ENCODE peak calls at places on chromosomes 12 and 14, in nine cellular contexts. One of them, this sample, is unnamed.

GRCh38 chr14:39847191-39847590 is 415.0 kb upstream of the FBXO33 start:
- DNase-seq in IMR-90: no peak
- DNase-seq in RKO: no peak
- DNase-seq in heart left ventricle: no peak
- DNase-seq in activated T-helper 1 cell treated with anti-CD3 and anti-CD28 coated beads, Interleukin-2, amount 50 U/mL, for 16 hours: no peak
- DNase-seq in HFFc6: no peak
- DNase-seq in stimulated activated CD8-positive, alpha-beta memory T cell treated with anti-CD3 and anti-CD28 coated beads, Interleukin-12 subunit alpha, Interleukin-12 subunit beta, amount 100 ng/mL, for 4 hours: no peak
- DNase-seq in GM04504: no peak
- DNase-seq in transverse colon: no peak
- DNase-seq in this sample: no peak

GRCh38 chr14:91509083-91509877 is 830 bp downstream of the PPP4R3A start:
- DNase-seq in IMR-90: no peak
- DNase-seq in RKO: peak
- DNase-seq in heart left ventricle: peak
- DNase-seq in activated T-helper 1 cell treated with anti-CD3 and anti-CD28 coated beads, Interleukin-2, amount 50 U/mL, for 16 hours: peak
- DNase-seq in HFFc6: no peak
- DNase-seq in stimulated activated CD8-positive, alpha-beta memory T cell treated with anti-CD3 and anti-CD28 coated beads, Interleukin-12 subunit alpha, Interleukin-12 subunit beta, amount 100 ng/mL, for 4 hours: peak
- DNase-seq in GM04504: no peak
- DNase-seq in transverse colon: peak
- DNase-seq in this sample: no peak

GRCh38 chr14:34252227-34252626 is 209.8 kb downstream of the SPTSSA start:
- DNase-seq in IMR-90: no peak
- DNase-seq in RKO: no peak
- DNase-seq in heart left ventricle: no peak
- DNase-seq in activated T-helper 1 cell treated with anti-CD3 and anti-CD28 coated beads, Interleukin-2, amount 50 U/mL, for 16 hours: no peak
- DNase-seq in HFFc6: no peak
- DNase-seq in stimulated activated CD8-positive, alpha-beta memory T cell treated with anti-CD3 and anti-CD28 coated beads, Interleukin-12 subunit alpha, Interleukin-12 subunit beta, amount 100 ng/mL, for 4 hours: no peak
- DNase-seq in GM04504: no peak
- DNase-seq in transverse colon: no peak
- DNase-seq in this sample: no peak

GRCh38 chr12:78406776-78407335 is 457.7 kb upstream of the SYT1 start:
- DNase-seq in IMR-90: peak
- DNase-seq in RKO: no peak
- DNase-seq in heart left ventricle: no peak
- DNase-seq in activated T-helper 1 cell treated with anti-CD3 and anti-CD28 coated beads, Interleukin-2, amount 50 U/mL, for 16 hours: no peak
- DNase-seq in HFFc6: no peak
- DNase-seq in stimulated activated CD8-positive, alpha-beta memory T cell treated with anti-CD3 and anti-CD28 coated beads, Interleukin-12 subunit alpha, Interleukin-12 subunit beta, amount 100 ng/mL, for 4 hours: no peak
- DNase-seq in GM04504: no peak
- DNase-seq in transverse colon: no peak
- DNase-seq in this sample: peak

GRCh38 chr14:71005076-71005475 is 97.8 kb downstream of the PCNX1 start:
- DNase-seq in IMR-90: no peak
- DNase-seq in RKO: no peak
- DNase-seq in heart left ventricle: no peak
- DNase-seq in activated T-helper 1 cell treated with anti-CD3 and anti-CD28 coated beads, Interleukin-2, amount 50 U/mL, for 16 hours: no peak
- DNase-seq in HFFc6: no peak
- DNase-seq in stimulated activated CD8-positive, alpha-beta memory T cell treated with anti-CD3 and anti-CD28 coated beads, Interleukin-12 subunit alpha, Interleukin-12 subunit beta, amount 100 ng/mL, for 4 hours: no peak
- DNase-seq in GM04504: no peak
- DNase-seq in transverse colon: no peak
- DNase-seq in this sample: no peak

GRCh38 chr14:39417014-39417413 is 15.2 kb downstream of the FBXO33 start:
- DNase-seq in IMR-90: no peak
- DNase-seq in RKO: no peak
- DNase-seq in heart left ventricle: peak
- DNase-seq in activated T-helper 1 cell treated with anti-CD3 and anti-CD28 coated beads, Interleukin-2, amount 50 U/mL, for 16 hours: no peak
- DNase-seq in HFFc6: peak
- DNase-seq in stimulated activated CD8-positive, alpha-beta memory T cell treated with anti-CD3 and anti-CD28 coated beads, Interleukin-12 subunit alpha, Interleukin-12 subunit beta, amount 100 ng/mL, for 4 hours: no peak
- DNase-seq in GM04504: no peak
- DNase-seq in transverse colon: no peak
- DNase-seq in this sample: no peak

GRCh38 chr14:99185436-99186068 is 86.4 kb downstream of the BCL11B start:
- DNase-seq in IMR-90: no peak
- DNase-seq in RKO: no peak
- DNase-seq in heart left ventricle: no peak
- DNase-seq in activated T-helper 1 cell treated with anti-CD3 and anti-CD28 coated beads, Interleukin-2, amount 50 U/mL, for 16 hours: no peak
- DNase-seq in HFFc6: no peak
- DNase-seq in stimulated activated CD8-positive, alpha-beta memory T cell treated with anti-CD3 and anti-CD28 coated beads, Interleukin-12 subunit alpha, Interleukin-12 subunit beta, amount 100 ng/mL, for 4 hours: no peak
- DNase-seq in GM04504: no peak
- DNase-seq in transverse colon: no peak
- DNase-seq in this sample: no peak

GRCh38 chr14:89013098-89013504 is 188.7 kb downstream of the TTC8 start:
- DNase-seq in IMR-90: peak
- DNase-seq in RKO: peak
- DNase-seq in heart left ventricle: no peak
- DNase-seq in activated T-helper 1 cell treated with anti-CD3 and anti-CD28 coated beads, Interleukin-2, amount 50 U/mL, for 16 hours: no peak
- DNase-seq in HFFc6: peak
- DNase-seq in stimulated activated CD8-positive, alpha-beta memory T cell treated with anti-CD3 and anti-CD28 coated beads, Interleukin-12 subunit alpha, Interleukin-12 subunit beta, amount 100 ng/mL, for 4 hours: no peak
- DNase-seq in GM04504: no peak
- DNase-seq in transverse colon: peak
- DNase-seq in this sample: peak

GRCh38 chr14:99265571-99265970 is 6.4 kb downstream of the BCL11B start:
- DNase-seq in IMR-90: no peak
- DNase-seq in RKO: no peak
- DNase-seq in heart left ventricle: no peak
- DNase-seq in activated T-helper 1 cell treated with anti-CD3 and anti-CD28 coated beads, Interleukin-2, amount 50 U/mL, for 16 hours: no peak
- DNase-seq in HFFc6: no peak
- DNase-seq in stimulated activated CD8-positive, alpha-beta memory T cell treated with anti-CD3 and anti-CD28 coated beads, Interleukin-12 subunit alpha, Interleukin-12 subunit beta, amount 100 ng/mL, for 4 hours: no peak
- DNase-seq in GM04504: no peak
- DNase-seq in transverse colon: no peak
- DNase-seq in this sample: no peak

GRCh38 chr14:69354383-69355154 is 43.5 kb downstream of the ERH start:
- DNase-seq in IMR-90: peak
- DNase-seq in RKO: no peak
- DNase-seq in heart left ventricle: no peak
- DNase-seq in activated T-helper 1 cell treated with anti-CD3 and anti-CD28 coated beads, Interleukin-2, amount 50 U/mL, for 16 hours: peak
- DNase-seq in HFFc6: no peak
- DNase-seq in stimulated activated CD8-positive, alpha-beta memory T cell treated with anti-CD3 and anti-CD28 coated beads, Interleukin-12 subunit alpha, Interleukin-12 subunit beta, amount 100 ng/mL, for 4 hours: peak
- DNase-seq in GM04504: no peak
- DNase-seq in transverse colon: peak
- DNase-seq in this sample: no peak

GRCh38 chr14:49852351-49853157 is at the start of gene NEMF:
- DNase-seq in IMR-90: peak
- DNase-seq in RKO: peak
- DNase-seq in heart left ventricle: peak
- DNase-seq in activated T-helper 1 cell treated with anti-CD3 and anti-CD28 coated beads, Interleukin-2, amount 50 U/mL, for 16 hours: peak
- DNase-seq in HFFc6: peak
- DNase-seq in stimulated activated CD8-positive, alpha-beta memory T cell treated with anti-CD3 and anti-CD28 coated beads, Interleukin-12 subunit alpha, Interleukin-12 subunit beta, amount 100 ng/mL, for 4 hours: peak
- DNase-seq in GM04504: peak
- DNase-seq in transverse colon: peak
- DNase-seq in this sample: peak

GRCh38 chr12:26227376-26227775 is 32.0 kb downstream of the SSPN start:
- DNase-seq in IMR-90: no peak
- DNase-seq in RKO: no peak
- DNase-seq in heart left ventricle: no peak
- DNase-seq in activated T-helper 1 cell treated with anti-CD3 and anti-CD28 coated beads, Interleukin-2, amount 50 U/mL, for 16 hours: no peak
- DNase-seq in HFFc6: no peak
- DNase-seq in stimulated activated CD8-positive, alpha-beta memory T cell treated with anti-CD3 and anti-CD28 coated beads, Interleukin-12 subunit alpha, Interleukin-12 subunit beta, amount 100 ng/mL, for 4 hours: no peak
- DNase-seq in GM04504: no peak
- DNase-seq in transverse colon: no peak
- DNase-seq in this sample: no peak

GRCh38 chr14:102795060-102795925 is 18.0 kb downstream of the TRAF3 start:
- DNase-seq in IMR-90: peak
- DNase-seq in RKO: peak
- DNase-seq in heart left ventricle: peak
- DNase-seq in activated T-helper 1 cell treated with anti-CD3 and anti-CD28 coated beads, Interleukin-2, amount 50 U/mL, for 16 hours: no peak
- DNase-seq in HFFc6: peak
- DNase-seq in stimulated activated CD8-positive, alpha-beta memory T cell treated with anti-CD3 and anti-CD28 coated beads, Interleukin-12 subunit alpha, Interleukin-12 subunit beta, amount 100 ng/mL, for 4 hours: no peak
- DNase-seq in GM04504: peak
- DNase-seq in transverse colon: peak
- DNase-seq in this sample: peak

GRCh38 chr12:124680863-124681778 is 113.7 kb upstream of the NCOR2 start:
- DNase-seq in IMR-90: peak
- DNase-seq in RKO: no peak
- DNase-seq in heart left ventricle: peak
- DNase-seq in activated T-helper 1 cell treated with anti-CD3 and anti-CD28 coated beads, Interleukin-2, amount 50 U/mL, for 16 hours: no peak
- DNase-seq in HFFc6: peak
- DNase-seq in stimulated activated CD8-positive, alpha-beta memory T cell treated with anti-CD3 and anti-CD28 coated beads, Interleukin-12 subunit alpha, Interleukin-12 subunit beta, amount 100 ng/mL, for 4 hours: no peak
- DNase-seq in GM04504: peak
- DNase-seq in transverse colon: no peak
- DNase-seq in this sample: no peak

GRCh38 chr14:102917469-102918211 is 4.8 kb upstream of the AMN start:
- DNase-seq in IMR-90: peak
- DNase-seq in RKO: no peak
- DNase-seq in heart left ventricle: no peak
- DNase-seq in activated T-helper 1 cell treated with anti-CD3 and anti-CD28 coated beads, Interleukin-2, amount 50 U/mL, for 16 hours: no peak
- DNase-seq in HFFc6: no peak
- DNase-seq in stimulated activated CD8-positive, alpha-beta memory T cell treated with anti-CD3 and anti-CD28 coated beads, Interleukin-12 subunit alpha, Interleukin-12 subunit beta, amount 100 ng/mL, for 4 hours: peak
- DNase-seq in GM04504: peak
- DNase-seq in transverse colon: peak
- DNase-seq in this sample: no peak

GRCh38 chr14:22386924-22387775 is 201.9 kb downstream of the DAD1 start:
- DNase-seq in IMR-90: peak
- DNase-seq in RKO: peak
- DNase-seq in heart left ventricle: peak
- DNase-seq in activated T-helper 1 cell treated with anti-CD3 and anti-CD28 coated beads, Interleukin-2, amount 50 U/mL, for 16 hours: no peak
- DNase-seq in HFFc6: peak
- DNase-seq in stimulated activated CD8-positive, alpha-beta memory T cell treated with anti-CD3 and anti-CD28 coated beads, Interleukin-12 subunit alpha, Interleukin-12 subunit beta, amount 100 ng/mL, for 4 hours: no peak
- DNase-seq in GM04504: peak
- DNase-seq in transverse colon: peak
- DNase-seq in this sample: peak

GRCh38 chr12:69240625-69240984 is 1.2 kb downstream of the CPSF6 start:
- DNase-seq in IMR-90: peak
- DNase-seq in RKO: peak
- DNase-seq in heart left ventricle: no peak
- DNase-seq in activated T-helper 1 cell treated with anti-CD3 and anti-CD28 coated beads, Interleukin-2, amount 50 U/mL, for 16 hours: peak
- DNase-seq in HFFc6: no peak
- DNase-seq in stimulated activated CD8-positive, alpha-beta memory T cell treated with anti-CD3 and anti-CD28 coated beads, Interleukin-12 subunit alpha, Interleukin-12 subunit beta, amount 100 ng/mL, for 4 hours: no peak
- DNase-seq in GM04504: no peak
- DNase-seq in transverse colon: no peak
- DNase-seq in this sample: no peak

GRCh38 chr12:87383705-87384104 is 645.5 kb downstream of the C12orf50 start:
- DNase-seq in IMR-90: peak
- DNase-seq in RKO: peak
- DNase-seq in heart left ventricle: no peak
- DNase-seq in activated T-helper 1 cell treated with anti-CD3 and anti-CD28 coated beads, Interleukin-2, amount 50 U/mL, for 16 hours: no peak
- DNase-seq in HFFc6: no peak
- DNase-seq in stimulated activated CD8-positive, alpha-beta memory T cell treated with anti-CD3 and anti-CD28 coated beads, Interleukin-12 subunit alpha, Interleukin-12 subunit beta, amount 100 ng/mL, for 4 hours: no peak
- DNase-seq in GM04504: no peak
- DNase-seq in transverse colon: no peak
- DNase-seq in this sample: no peak

GRCh38 chr14:92495041-92495440 is 18.5 kb upstream of the RIN3 start:
- DNase-seq in IMR-90: peak
- DNase-seq in RKO: peak
- DNase-seq in heart left ventricle: no peak
- DNase-seq in activated T-helper 1 cell treated with anti-CD3 and anti-CD28 coated beads, Interleukin-2, amount 50 U/mL, for 16 hours: no peak
- DNase-seq in HFFc6: peak
- DNase-seq in stimulated activated CD8-positive, alpha-beta memory T cell treated with anti-CD3 and anti-CD28 coated beads, Interleukin-12 subunit alpha, Interleukin-12 subunit beta, amount 100 ng/mL, for 4 hours: no peak
- DNase-seq in GM04504: no peak
- DNase-seq in transverse colon: no peak
- DNase-seq in this sample: no peak

GRCh38 chr12:108811411-108812185 is 45.8 kb downstream of the SSH1 start:
- DNase-seq in IMR-90: no peak
- DNase-seq in RKO: no peak
- DNase-seq in heart left ventricle: no peak
- DNase-seq in activated T-helper 1 cell treated with anti-CD3 and anti-CD28 coated beads, Interleukin-2, amount 50 U/mL, for 16 hours: no peak
- DNase-seq in HFFc6: no peak
- DNase-seq in stimulated activated CD8-positive, alpha-beta memory T cell treated with anti-CD3 and anti-CD28 coated beads, Interleukin-12 subunit alpha, Interleukin-12 subunit beta, amount 100 ng/mL, for 4 hours: no peak
- DNase-seq in GM04504: no peak
- DNase-seq in transverse colon: no peak
- DNase-seq in this sample: no peak

GRCh38 chr14:85482549-85482948 is 47.4 kb upstream of the FLRT2 start:
- DNase-seq in IMR-90: no peak
- DNase-seq in RKO: no peak
- DNase-seq in heart left ventricle: no peak
- DNase-seq in activated T-helper 1 cell treated with anti-CD3 and anti-CD28 coated beads, Interleukin-2, amount 50 U/mL, for 16 hours: no peak
- DNase-seq in HFFc6: no peak
- DNase-seq in stimulated activated CD8-positive, alpha-beta memory T cell treated with anti-CD3 and anti-CD28 coated beads, Interleukin-12 subunit alpha, Interleukin-12 subunit beta, amount 100 ng/mL, for 4 hours: no peak
- DNase-seq in GM04504: no peak
- DNase-seq in transverse colon: no peak
- DNase-seq in this sample: no peak

GRCh38 chr12:118299791-118300460 is 72.8 kb downstream of the TAOK3 start:
- DNase-seq in IMR-90: no peak
- DNase-seq in RKO: no peak
- DNase-seq in heart left ventricle: no peak
- DNase-seq in activated T-helper 1 cell treated with anti-CD3 and anti-CD28 coated beads, Interleukin-2, amount 50 U/mL, for 16 hours: no peak
- DNase-seq in HFFc6: no peak
- DNase-seq in stimulated activated CD8-positive, alpha-beta memory T cell treated with anti-CD3 and anti-CD28 coated beads, Interleukin-12 subunit alpha, Interleukin-12 subunit beta, amount 100 ng/mL, for 4 hours: no peak
- DNase-seq in GM04504: no peak
- DNase-seq in transverse colon: no peak
- DNase-seq in this sample: no peak

GRCh38 chr14:99158150-99158549 is 113.8 kb downstream of the BCL11B start:
- DNase-seq in IMR-90: no peak
- DNase-seq in RKO: no peak
- DNase-seq in heart left ventricle: no peak
- DNase-seq in activated T-helper 1 cell treated with anti-CD3 and anti-CD28 coated beads, Interleukin-2, amount 50 U/mL, for 16 hours: no peak
- DNase-seq in HFFc6: no peak
- DNase-seq in stimulated activated CD8-positive, alpha-beta memory T cell treated with anti-CD3 and anti-CD28 coated beads, Interleukin-12 subunit alpha, Interleukin-12 subunit beta, amount 100 ng/mL, for 4 hours: no peak
- DNase-seq in GM04504: no peak
- DNase-seq in transverse colon: no peak
- DNase-seq in this sample: no peak

GRCh38 chr14:94171208-94171607 is 2.9 kb upstream of the PPP4R4 start:
- DNase-seq in IMR-90: peak
- DNase-seq in RKO: peak
- DNase-seq in heart left ventricle: no peak
- DNase-seq in activated T-helper 1 cell treated with anti-CD3 and anti-CD28 coated beads, Interleukin-2, amount 50 U/mL, for 16 hours: no peak
- DNase-seq in HFFc6: peak
- DNase-seq in stimulated activated CD8-positive, alpha-beta memory T cell treated with anti-CD3 and anti-CD28 coated beads, Interleukin-12 subunit alpha, Interleukin-12 subunit beta, amount 100 ng/mL, for 4 hours: no peak
- DNase-seq in GM04504: peak
- DNase-seq in transverse colon: no peak
- DNase-seq in this sample: no peak

GRCh38 chr14:69259531-69260245 is at the start of gene GALNT16:
- DNase-seq in IMR-90: peak
- DNase-seq in RKO: no peak
- DNase-seq in heart left ventricle: peak
- DNase-seq in activated T-helper 1 cell treated with anti-CD3 and anti-CD28 coated beads, Interleukin-2, amount 50 U/mL, for 16 hours: no peak
- DNase-seq in HFFc6: no peak
- DNase-seq in stimulated activated CD8-positive, alpha-beta memory T cell treated with anti-CD3 and anti-CD28 coated beads, Interleukin-12 subunit alpha, Interleukin-12 subunit beta, amount 100 ng/mL, for 4 hours: no peak
- DNase-seq in GM04504: no peak
- DNase-seq in transverse colon: peak
- DNase-seq in this sample: no peak

GRCh38 chr12:71627438-71628002 is 36.1 kb downstream of the ZFC3H1 start:
- DNase-seq in IMR-90: no peak
- DNase-seq in RKO: no peak
- DNase-seq in heart left ventricle: no peak
- DNase-seq in activated T-helper 1 cell treated with anti-CD3 and anti-CD28 coated beads, Interleukin-2, amount 50 U/mL, for 16 hours: no peak
- DNase-seq in HFFc6: no peak
- DNase-seq in stimulated activated CD8-positive, alpha-beta memory T cell treated with anti-CD3 and anti-CD28 coated beads, Interleukin-12 subunit alpha, Interleukin-12 subunit beta, amount 100 ng/mL, for 4 hours: no peak
- DNase-seq in GM04504: no peak
- DNase-seq in transverse colon: no peak
- DNase-seq in this sample: no peak

This sample was measured in NCI-H1436.